ENCODE peak calls at places on chromosomes 5 and 9, in five cellular contexts. B is fibroblast of lung, Q is fibroblast of mammary gland, O is cardiac muscle cell, W is tibial nerve. K is an unnamed sample.

GRCh38 chr9:130908129-130908877 is 11.7 kb upstream of the QRFP start:
- DNase-seq in B (no peak), Q (no peak), O (no peak), W (no peak), K (no peak)

GRCh38 chr5:151719228-151719861 is 32.6 kb upstream of the SPARC start:
- DNase-seq in B (peak; percentile 40), Q (peak; percentile 73), O (peak; percentile 75), W (peak; percentile 67), K (peak; percentile 49)

GRCh38 chr9:123401879-123402513 is 46.0 kb downstream of the CRB2 start:
- DNase-seq in B (peak; percentile 40), Q (peak; percentile 45), O (peak; percentile 67), W (peak; percentile 19), K (peak; percentile 23)

GRCh38 chr5:131488463-131488862 is 146.6 kb downstream of the RAPGEF6 start:
- DNase-seq in B (peak; percentile 3), Q (peak; percentile 44), O (peak; percentile 13), W (no peak), K (no peak)

GRCh38 chr5:119070578-119070827 is 384 bp upstream of the DMXL1 start:
- DNase-seq in B (no peak), Q (no peak), O (no peak), W (no peak), K (no peak)

GRCh38 chr5:28926422-28926821 is 1888.0 kb upstream of the CDH9 start:
- DNase-seq in B (no peak), Q (no peak), O (no peak), W (no peak), K (no peak)

GRCh38 chr5:178531786-178532185 is 58.4 kb downstream of the COL23A1 start:
- DNase-seq in B (no peak), Q (no peak), O (no peak), W (no peak), K (no peak)

GRCh38 chr5:117615226-117615625 is 1040.6 kb upstream of the SEMA6A start:
- DNase-seq in B (no peak), Q (no peak), O (no peak), W (no peak), K (no peak)

GRCh38 chr5:59694416-59694815 is 199.1 kb downstream of the PDE4D start:
- DNase-seq in B (no peak), Q (no peak), O (peak; percentile 32), W (no peak), K (no peak)

GRCh38 chr5:142981886-142982820 is 212.0 kb downstream of the ARHGAP26 start:
- DNase-seq in B (peak; percentile 96), Q (peak; percentile 77), O (peak; percentile 78), W (peak; percentile 70), K (peak; percentile 66)

GRCh38 chr9:105242062-105242461 is 2.4 kb upstream of the SLC44A1 start:
- DNase-seq in B (no peak), Q (no peak), O (no peak), W (no peak), K (no peak)

GRCh38 chr9:123586140-123586735 is 230.2 kb downstream of the CRB2 start:
- DNase-seq in B (no peak), Q (no peak), O (no peak), W (no peak), K (no peak)

GRCh38 chr9:16712800-16713199 is 157.7 kb downstream of the BNC2 start:
- DNase-seq in B (no peak), Q (no peak), O (no peak), W (no peak), K (no peak)

DNA sequence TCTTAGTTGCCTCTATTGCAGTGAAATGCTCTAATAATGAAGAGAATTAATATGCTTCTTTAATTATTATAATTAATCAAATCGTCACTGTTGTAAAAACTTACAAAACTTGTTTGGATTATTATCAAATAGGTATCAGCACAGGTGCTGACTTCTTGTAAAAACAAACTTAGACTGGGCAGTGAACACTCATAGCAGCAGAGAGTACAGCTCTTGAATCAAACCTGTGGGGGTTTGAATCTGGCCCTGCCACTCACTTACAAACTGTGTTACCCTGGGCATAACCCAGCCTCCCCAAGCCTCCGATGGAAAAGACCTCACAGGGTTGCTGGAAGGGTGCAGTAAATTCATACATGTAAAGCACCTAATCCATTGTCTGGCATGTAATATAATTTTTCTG is 35.1 kb downstream of the MAP3K1 start:
- DNase-seq in B (no peak), Q (no peak), O (no peak), W (no peak), K (no peak)
- TF ChIP-seq CTCF in B (no peak), Q (no peak), O (no peak), W (no peak), K (no peak)

GRCh38 chr9:90057361-90057760 is 452.5 kb downstream of the GADD45G start:
- DNase-seq in B (no peak), Q (no peak), O (no peak), W (no peak), K (no peak)

GRCh38 chr9:90047828-90048227 is 443.0 kb downstream of the GADD45G start:
- DNase-seq in B (no peak), Q (no peak), O (no peak), W (no peak), K (no peak)

GRCh38 chr9:90054810-90055209 is 450.0 kb downstream of the GADD45G start:
- DNase-seq in B (no peak), Q (no peak), O (no peak), W (no peak), K (no peak)

GRCh38 chr9:90055226-90055625 is 450.4 kb downstream of the GADD45G start:
- DNase-seq in B (no peak), Q (no peak), O (no peak), W (no peak), K (no peak)

GRCh38 chr9:90053027-90053426 is 448.2 kb downstream of the GADD45G start:
- DNase-seq in B (no peak), Q (no peak), O (no peak), W (no peak), K (no peak)
- TF ChIP-seq CTCF in B (no peak), Q (peak; percentile 25), O (no peak), W (no peak), K (no peak)

DNA sequence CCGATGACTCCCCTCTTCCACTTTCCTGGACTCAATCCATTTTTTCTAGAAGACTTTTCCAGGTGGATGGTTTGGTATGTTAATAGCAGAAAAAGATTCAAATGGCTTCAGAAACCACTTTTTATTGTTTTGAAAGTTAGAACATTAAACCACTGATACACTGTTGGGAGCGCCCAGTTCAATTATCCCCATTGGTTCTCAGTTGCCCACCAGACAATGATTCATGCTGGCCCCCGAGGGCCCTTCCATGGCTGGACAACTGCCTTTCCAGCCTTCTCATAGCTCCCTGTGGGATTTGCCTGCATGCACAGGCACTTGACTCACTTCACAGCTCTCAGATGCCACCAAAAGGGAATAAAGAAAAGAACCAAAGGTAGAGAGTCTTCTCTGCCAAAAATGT is 21.3 kb upstream of the ANKRD34B start:
- DNase-seq in B (peak; percentile 42), Q (peak; percentile 44), O (no peak), W (no peak), K (no peak)
- TF ChIP-seq CTCF in B (no peak), Q (no peak), O (no peak), W (no peak), K (no peak)

GRCh38 chr9:97307500-97308163 is at the start of gene CCDC180:
- DNase-seq in B (peak; percentile 3), Q (peak; percentile 60), O (peak; percentile 71), W (peak; percentile 36), K (no peak)

GRCh38 chr9:97305501-97306298 is 1.8 kb upstream of the CCDC180 start:
- DNase-seq in B (no peak), Q (no peak), O (no peak), W (no peak), K (no peak)

GRCh38 chr9:97304586-97304985 is 2.9 kb upstream of the CCDC180 start:
- DNase-seq in B (no peak), Q (no peak), O (no peak), W (no peak), K (no peak)

GRCh38 chr9:97309260-97309659 is 1.8 kb downstream of the CCDC180 start:
- DNase-seq in B (no peak), Q (no peak), O (no peak), W (no peak), K (no peak)

GRCh38 chr9:97307091-97307490 is 368 bp upstream of the CCDC180 start:
- DNase-seq in B (peak; percentile 70), Q (peak; percentile 80), O (peak; percentile 88), W (peak; percentile 54), K (no peak)
- TF ChIP-seq CTCF in B (peak; percentile 16), Q (peak; percentile 30), O (peak; percentile 21), W (no peak), K (no peak)

GRCh38 chr5:9617191-9617590 is 13.0 kb downstream of the TAS2R1 start:
- DNase-seq in B (no peak), Q (no peak), O (no peak), W (no peak), K (no peak)

GRCh38 chr5:9613360-9613759 is 16.8 kb downstream of the TAS2R1 start:
- DNase-seq in B (no peak), Q (no peak), O (no peak), W (no peak), K (no peak)

GRCh38 chr5:9619331-9620092 is 10.6 kb downstream of the TAS2R1 start:
- DNase-seq in B (no peak), Q (no peak), O (no peak), W (no peak), K (no peak)

GRCh38 chr5:9621379-9621903 is 8.7 kb downstream of the TAS2R1 start:
- DNase-seq in B (peak; percentile 74), Q (peak; percentile 22), O (peak; percentile 92), W (no peak), K (no peak)

DNA sequence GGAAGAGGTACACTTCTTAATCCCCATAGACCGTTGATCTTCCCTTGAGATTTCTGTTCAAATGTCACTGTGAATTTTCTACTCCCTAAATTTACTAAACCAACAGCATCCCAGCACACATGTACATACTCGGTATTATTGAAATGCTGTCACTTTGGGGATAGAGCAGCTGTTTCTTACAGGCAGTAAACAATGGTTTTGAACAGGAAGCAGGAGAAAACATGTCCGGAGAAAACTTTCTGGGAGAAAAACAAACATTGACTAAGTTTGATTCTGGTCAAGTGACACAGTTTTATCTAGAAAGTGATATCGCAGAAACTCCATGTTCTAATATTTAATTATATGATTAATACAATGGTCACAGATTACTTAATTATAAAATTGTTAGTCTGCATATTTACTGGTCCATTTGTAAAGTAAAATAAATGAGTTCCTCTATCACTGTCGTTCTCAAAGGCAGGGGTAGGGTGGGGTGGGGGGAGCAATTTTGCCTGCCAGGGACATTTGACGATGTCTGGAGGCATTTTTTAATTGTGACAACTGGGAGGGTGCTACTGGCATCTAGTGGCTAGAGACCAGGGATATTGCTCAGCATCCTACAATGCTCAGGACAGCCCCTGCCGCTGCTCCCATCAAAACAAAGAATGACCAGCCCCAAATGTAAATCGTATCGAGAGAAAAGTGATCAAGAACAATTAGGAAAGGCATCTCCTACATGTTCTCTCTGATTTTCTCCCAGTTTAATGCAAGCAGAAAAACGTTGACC is 12.2 kb downstream of the TAS2R1 start:
- DNase-seq in B (no peak), Q (no peak), O (no peak), W (no peak), K (no peak)
- TF ChIP-seq CTCF in B (no peak), Q (no peak), O (no peak), W (no peak), K (no peak)

GRCh38 chr9:114397848-114398605 is 10.2 kb upstream of the AKNA start:
- DNase-seq in B (peak; percentile 90), Q (peak; percentile 80), O (peak; percentile 96), W (peak; percentile 96), K (peak; percentile 94)
- TF ChIP-seq CTCF in B (no peak), Q (no peak), O (no peak), W (no peak), K (no peak)